ENCODE peak calls at places on chromosomes 7 and 10, in seven cellular contexts. One of them, this sample, is unnamed.

GRCh38 chr7:122198581-122198980 is 54.5 kb upstream of the AASS start:
- DNase-seq in PC-9: no peak
- DNase-seq in PC-3: no peak
- DNase-seq in OCI-LY7: no peak
- DNase-seq in MM.1S: no peak
- DNase-seq in fibroblast of lung: no peak
- DNase-seq in H9: no peak
- DNase-seq in this sample: no peak

GRCh38 chr10:124744688-124745055 is 494 bp upstream of the FAM53B start:
- DNase-seq in MM.1S: no peak
- DNase-seq in H9: no peak
- DNase-seq in PC-9: peak; percentile 83
- DNase-seq in PC-3: peak; percentile 63
- DNase-seq in OCI-LY7: no peak
- DNase-seq in fibroblast of lung: peak; percentile 69
- DNase-seq in this sample: peak; percentile 59

GRCh38 chr10:86849495-86849894 is 93.1 kb downstream of the BMPR1A start:
- DNase-seq in PC-3: no peak
- DNase-seq in PC-9: no peak
- DNase-seq in H9: no peak
- DNase-seq in MM.1S: no peak
- DNase-seq in OCI-LY7: no peak
- DNase-seq in fibroblast of lung: no peak
- DNase-seq in this sample: no peak

GRCh38 chr10:74960670-74961069 is 134.3 kb downstream of the KAT6B start:
- DNase-seq in PC-9: no peak
- DNase-seq in PC-3: no peak
- DNase-seq in OCI-LY7: no peak
- DNase-seq in H9: no peak
- DNase-seq in MM.1S: no peak
- DNase-seq in fibroblast of lung: no peak
- DNase-seq in this sample: no peak

GRCh38 chr7:136049818-136050461 is 72.8 kb upstream of the MTPN start:
- DNase-seq in fibroblast of lung: no peak
- DNase-seq in H9: no peak
- DNase-seq in PC-9: no peak
- DNase-seq in PC-3: peak; percentile 21
- DNase-seq in OCI-LY7: no peak
- DNase-seq in MM.1S: no peak
- DNase-seq in this sample: no peak

GRCh38 chr7:114405427-114405826 is 9.2 kb upstream of the FOXP2 start:
- DNase-seq in PC-9: no peak
- DNase-seq in OCI-LY7: no peak
- DNase-seq in PC-3: peak; percentile 34
- DNase-seq in MM.1S: peak; percentile 51
- DNase-seq in fibroblast of lung: peak; percentile 58
- DNase-seq in H9: no peak
- DNase-seq in this sample: peak; percentile 32

GRCh38 chr10:73247509-73248258 is 629 bp upstream of the DNAJC9 start:
- DNase-seq in OCI-LY7: peak; percentile 34
- DNase-seq in PC-3: peak; percentile 50
- DNase-seq in MM.1S: peak; percentile 39
- DNase-seq in H9: no peak
- DNase-seq in PC-9: no peak
- DNase-seq in fibroblast of lung: no peak
- DNase-seq in this sample: no peak

GRCh38 chr7:123494193-123494796 is 40.1 kb downstream of the IQUB start:
- DNase-seq in PC-9: no peak
- DNase-seq in H9: no peak
- DNase-seq in PC-3: peak; percentile 70
- DNase-seq in MM.1S: peak; percentile 69
- DNase-seq in OCI-LY7: peak; percentile 50
- DNase-seq in fibroblast of lung: peak; percentile 60
- DNase-seq in this sample: peak; percentile 11

GRCh38 chr10:85557077-85557476 is 809.5 kb downstream of the GRID1 start:
- DNase-seq in MM.1S: no peak
- DNase-seq in H9: no peak
- DNase-seq in PC-3: no peak
- DNase-seq in PC-9: no peak
- DNase-seq in OCI-LY7: no peak
- DNase-seq in fibroblast of lung: peak; percentile 2
- DNase-seq in this sample: peak; percentile 21

GRCh38 chr10:84296071-84296981 is 32.1 kb upstream of the CCSER2 start:
- DNase-seq in PC-3: no peak
- DNase-seq in PC-9: no peak
- DNase-seq in H9: peak; percentile 52
- DNase-seq in OCI-LY7: no peak
- DNase-seq in MM.1S: no peak
- DNase-seq in fibroblast of lung: peak; percentile 84
- DNase-seq in this sample: peak; percentile 23

GRCh38 chr10:119728172-119728800 is 2.4 kb downstream of the INPP5F start:
- DNase-seq in H9: no peak
- DNase-seq in PC-9: no peak
- DNase-seq in MM.1S: no peak
- DNase-seq in PC-3: no peak
- DNase-seq in OCI-LY7: no peak
- DNase-seq in fibroblast of lung: no peak
- DNase-seq in this sample: no peak

GRCh38 chr7:78176186-78176585 is 377.6 kb downstream of the PHTF2 start:
- DNase-seq in PC-9: no peak
- DNase-seq in H9: no peak
- DNase-seq in MM.1S: no peak
- DNase-seq in PC-3: no peak
- DNase-seq in OCI-LY7: no peak
- DNase-seq in fibroblast of lung: peak; percentile 32
- DNase-seq in this sample: no peak

GRCh38 chr7:104231054-104232046 is 23.5 kb upstream of the ORC5 start:
- DNase-seq in fibroblast of lung: peak; percentile 64
- DNase-seq in OCI-LY7: peak; percentile 61
- DNase-seq in H9: peak; percentile 72
- DNase-seq in PC-3: peak; percentile 61
- DNase-seq in PC-9: peak; percentile 37
- DNase-seq in MM.1S: peak; percentile 61
- DNase-seq in this sample: peak; percentile 30

GRCh38 chr7:97342512-97342911 is 225.0 kb downstream of the SDHAF3 start:
- DNase-seq in H9: no peak
- DNase-seq in PC-9: no peak
- DNase-seq in PC-3: no peak
- DNase-seq in OCI-LY7: no peak
- DNase-seq in fibroblast of lung: no peak
- DNase-seq in MM.1S: no peak
- DNase-seq in this sample: no peak

GRCh38 chr7:104185346-104185745 is 22.5 kb downstream of the ORC5 start:
- DNase-seq in H9: no peak
- DNase-seq in PC-9: no peak
- DNase-seq in MM.1S: no peak
- DNase-seq in fibroblast of lung: no peak
- DNase-seq in PC-3: peak; percentile 70
- DNase-seq in OCI-LY7: no peak
- DNase-seq in this sample: peak; percentile 23

GRCh38 chr7:137895301-137896201 is 48.8 kb upstream of the DGKI start:
- DNase-seq in OCI-LY7: no peak
- DNase-seq in MM.1S: no peak
- DNase-seq in fibroblast of lung: no peak
- DNase-seq in PC-3: no peak
- DNase-seq in PC-9: no peak
- DNase-seq in H9: no peak
- DNase-seq in this sample: no peak

GRCh38 chr10:93180402-93181040 is 106.8 kb downstream of the CYP26A1 start:
- DNase-seq in PC-9: no peak
- DNase-seq in PC-3: no peak
- DNase-seq in MM.1S: no peak
- DNase-seq in fibroblast of lung: peak; percentile 49
- DNase-seq in OCI-LY7: no peak
- DNase-seq in H9: no peak
- DNase-seq in this sample: peak; percentile 35

GRCh38 chr7:99794585-99795502 is 10.9 kb upstream of the CYP3A4 start:
- DNase-seq in H9: no peak
- DNase-seq in MM.1S: no peak
- DNase-seq in PC-9: no peak
- DNase-seq in OCI-LY7: no peak
- DNase-seq in PC-3: no peak
- DNase-seq in fibroblast of lung: peak; percentile 8
- DNase-seq in this sample: no peak

GRCh38 chr7:116169060-116169459 is 41.3 kb upstream of the TES start:
- DNase-seq in PC-9: no peak
- DNase-seq in OCI-LY7: no peak
- DNase-seq in PC-3: peak; percentile 66
- DNase-seq in H9: no peak
- DNase-seq in fibroblast of lung: peak; percentile 53
- DNase-seq in MM.1S: no peak
- DNase-seq in this sample: peak; percentile 33

GRCh38 chr10:78754269-78755074 is 314.3 kb upstream of the ZMIZ1 start:
- DNase-seq in PC-9: no peak
- DNase-seq in OCI-LY7: no peak
- DNase-seq in H9: no peak
- DNase-seq in PC-3: peak; percentile 40
- DNase-seq in MM.1S: no peak
- DNase-seq in fibroblast of lung: peak; percentile 81
- DNase-seq in this sample: no peak

GRCh38 chr10:86450806-86451603 is 70.6 kb downstream of the WAPL start:
- DNase-seq in MM.1S: no peak
- DNase-seq in PC-3: no peak
- DNase-seq in OCI-LY7: no peak
- DNase-seq in H9: no peak
- DNase-seq in PC-9: no peak
- DNase-seq in fibroblast of lung: no peak
- DNase-seq in this sample: no peak

DNA sequence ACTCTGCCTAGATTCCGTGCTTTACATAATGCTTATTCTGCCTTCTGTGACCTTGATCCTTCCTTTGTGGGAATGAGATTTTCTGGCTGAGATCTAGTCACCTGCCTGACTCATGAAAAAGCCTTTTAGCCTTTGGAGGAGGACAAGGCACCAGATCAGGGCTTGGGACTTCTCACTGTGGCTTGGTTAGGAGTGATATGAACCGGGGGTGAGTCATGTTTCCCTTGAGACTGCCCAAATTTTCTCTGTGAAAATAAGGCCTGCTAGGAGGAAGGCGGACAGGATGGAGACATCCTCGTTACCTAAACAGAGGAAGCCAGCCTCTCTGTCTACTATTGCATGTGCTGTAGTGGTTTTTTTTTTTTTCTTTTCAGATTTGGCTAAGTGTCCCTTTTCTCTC is 57.8 kb downstream of the EVX1 start:
- DNase-seq in OCI-LY7: no peak
- DNase-seq in PC-3: peak; percentile 77
- DNase-seq in fibroblast of lung: no peak
- DNase-seq in MM.1S: no peak
- DNase-seq in PC-9: no peak
- DNase-seq in H9: no peak
- DNase-seq in this sample: peak; percentile 46
- H3K4me2 ChIP-seq in OCI-LY7: no peak overlapping the region
- H3K4me2 ChIP-seq in PC-3: peak overlapping the region; percentile 4
- H3K4me2 ChIP-seq in fibroblast of lung: no peak overlapping the region
- H3K4me2 ChIP-seq in MM.1S: no peak overlapping the region
- H3K4me2 ChIP-seq in PC-9: no peak overlapping the region
- H3K4me2 ChIP-seq in H9: no peak overlapping the region
- H3K4me2 ChIP-seq in this sample: no peak overlapping the region

DNA sequence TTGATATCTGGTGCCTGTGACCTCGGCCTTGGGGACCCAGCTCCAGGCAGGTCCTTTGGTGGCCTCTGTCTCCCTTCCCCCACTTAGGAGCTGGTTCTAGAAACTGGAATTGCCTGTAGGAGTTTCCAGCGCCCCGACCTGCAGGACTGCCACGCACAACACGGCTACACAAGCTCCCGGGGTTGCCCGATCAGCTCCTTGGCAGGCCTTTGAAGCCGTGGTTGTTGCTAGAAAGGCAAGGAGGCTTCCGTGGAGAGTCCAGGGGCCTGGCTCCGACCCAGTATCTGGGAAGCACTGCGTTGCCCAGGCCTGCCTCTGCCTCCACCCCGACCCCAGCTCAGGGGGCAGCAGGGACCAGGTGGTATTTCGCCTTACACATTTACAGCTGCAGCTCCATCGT is 54.4 kb downstream of the PROSER2 start:
- DNase-seq in PC-3: no peak
- DNase-seq in H9: no peak
- DNase-seq in fibroblast of lung: no peak
- DNase-seq in PC-9: no peak
- DNase-seq in MM.1S: no peak
- DNase-seq in OCI-LY7: no peak
- DNase-seq in this sample: no peak
- H2AFZ ChIP-seq in PC-3: no peak overlapping the region
- H2AFZ ChIP-seq in H9: no peak overlapping the region
- H2AFZ ChIP-seq in fibroblast of lung: no peak overlapping the region
- H2AFZ ChIP-seq in PC-9: no peak overlapping the region
- H2AFZ ChIP-seq in MM.1S: no peak overlapping the region
- H2AFZ ChIP-seq in OCI-LY7: no peak overlapping the region
- H2AFZ ChIP-seq in this sample: peak overlapping the region; percentile 7

GRCh38 chr7:148147438-148147837 is 443.1 kb upstream of the C7orf33 start:
- DNase-seq in MM.1S: no peak
- DNase-seq in PC-3: no peak
- DNase-seq in OCI-LY7: no peak
- DNase-seq in PC-9: no peak
- DNase-seq in fibroblast of lung: no peak
- DNase-seq in H9: no peak
- DNase-seq in this sample: no peak

GRCh38 chr7:148148456-148148855 is 442.1 kb upstream of the C7orf33 start:
- DNase-seq in H9: no peak
- DNase-seq in OCI-LY7: no peak
- DNase-seq in PC-9: no peak
- DNase-seq in MM.1S: no peak
- DNase-seq in PC-3: no peak
- DNase-seq in fibroblast of lung: no peak
- DNase-seq in this sample: no peak

GRCh38 chr7:148144827-148145226 is 445.7 kb upstream of the C7orf33 start:
- DNase-seq in fibroblast of lung: no peak
- DNase-seq in H9: no peak
- DNase-seq in PC-9: no peak
- DNase-seq in OCI-LY7: no peak
- DNase-seq in PC-3: no peak
- DNase-seq in MM.1S: no peak
- DNase-seq in this sample: no peak

DNA sequence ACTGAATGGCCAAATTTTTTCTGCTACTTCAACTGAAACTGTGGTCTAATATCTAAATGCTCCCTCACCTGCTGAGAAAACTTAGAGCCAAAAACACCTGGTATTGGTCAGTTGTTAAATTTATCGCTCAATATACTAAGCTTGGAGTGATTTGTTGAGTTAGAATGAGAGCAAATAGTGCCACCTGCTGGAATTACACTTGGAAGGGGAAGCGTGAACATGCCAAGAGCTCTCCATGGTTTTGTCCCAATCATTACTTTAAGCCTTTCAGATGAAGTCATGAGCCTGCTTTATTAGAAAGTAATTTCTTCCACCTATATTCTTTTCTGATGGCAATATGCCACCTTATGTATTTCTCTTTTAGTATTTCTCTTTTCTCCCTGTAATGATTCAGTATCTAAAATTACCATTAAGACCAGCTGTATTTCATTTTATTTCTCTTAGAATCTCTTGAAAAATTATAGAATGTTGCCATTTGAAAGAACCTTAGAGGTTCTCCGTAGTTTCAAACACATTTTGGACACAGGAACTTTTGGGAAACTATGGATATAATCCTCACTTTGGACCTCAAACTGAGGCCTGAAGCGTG is 447.8 kb upstream of the C7orf33 start:
- DNase-seq in fibroblast of lung: peak; percentile 37
- DNase-seq in MM.1S: peak; percentile 79
- DNase-seq in H9: no peak
- DNase-seq in OCI-LY7: peak; percentile 27
- DNase-seq in PC-3: peak; percentile 72
- DNase-seq in PC-9: no peak
- DNase-seq in this sample: peak; percentile 9
- TF ChIP-seq CTCF in fibroblast of lung: peak; percentile 13
- TF ChIP-seq CTCF in MM.1S: peak; percentile 89
- TF ChIP-seq CTCF in H9: peak; percentile 80
- TF ChIP-seq CTCF in OCI-LY7: peak; percentile 82
- TF ChIP-seq CTCF in PC-3: peak; percentile 78
- TF ChIP-seq CTCF in PC-9: peak; percentile 68
- TF ChIP-seq CTCF in this sample: peak; percentile 31

GRCh38 chr10:98306501-98306900 is 38.5 kb upstream of the LOXL4 start:
- DNase-seq in PC-3: no peak
- DNase-seq in MM.1S: no peak
- DNase-seq in H9: no peak
- DNase-seq in OCI-LY7: no peak
- DNase-seq in PC-9: peak; percentile 10
- DNase-seq in fibroblast of lung: no peak
- DNase-seq in this sample: no peak
- H3K4me2 ChIP-seq in PC-3: no peak overlapping the region
- H3K4me2 ChIP-seq in MM.1S: no peak overlapping the region
- H3K4me2 ChIP-seq in H9: no peak overlapping the region
- H3K4me2 ChIP-seq in OCI-LY7: no peak overlapping the region
- H3K4me2 ChIP-seq in PC-9: no peak overlapping the region
- H3K4me2 ChIP-seq in fibroblast of lung: no peak overlapping the region
- H3K4me2 ChIP-seq in this sample: no peak overlapping the region

This sample was measured in mammary epithelial cell.